ENCODE peak calls at places on chromosomes 3 and 15, in five cellular contexts. One of them, this sample, is unnamed.

GRCh38 chr3:129824926-129825541 is 68.5 kb downstream of the TMCC1 start:
- DNase-seq in testis: no peak
- DNase-seq in T-cell: no peak
- DNase-seq in NCI-H1105 treated with DMSO at 0.1 percent for 48 hours: peak
- DNase-seq in endothelial cell: peak
- DNase-seq in this sample: peak

GRCh38 chr3:182609575-182610156 is 183.6 kb upstream of the ATP11B start:
- DNase-seq in T-cell: no peak
- DNase-seq in endothelial cell: no peak
- DNase-seq in NCI-H1105 treated with DMSO at 0.1 percent for 48 hours: peak
- DNase-seq in testis: peak
- DNase-seq in this sample: peak

GRCh38 chr3:196662033-196662432 is 22.5 kb downstream of the NRROS start:
- DNase-seq in T-cell: no peak
- DNase-seq in testis: no peak
- DNase-seq in NCI-H1105 treated with DMSO at 0.1 percent for 48 hours: no peak
- DNase-seq in endothelial cell: no peak
- DNase-seq in this sample: no peak

GRCh38 chr15:90423920-90424319 is 35.9 kb downstream of the IQGAP1 start:
- DNase-seq in T-cell: no peak
- DNase-seq in NCI-H1105 treated with DMSO at 0.1 percent for 48 hours: no peak
- DNase-seq in endothelial cell: no peak
- DNase-seq in testis: no peak
- DNase-seq in this sample: no peak

GRCh38 chr15:48904758-48905157 is 26.8 kb downstream of the EID1 start:
- DNase-seq in endothelial cell: no peak
- DNase-seq in testis: no peak
- DNase-seq in T-cell: no peak
- DNase-seq in NCI-H1105 treated with DMSO at 0.1 percent for 48 hours: no peak
- DNase-seq in this sample: no peak

GRCh38 chr3:12187448-12188327 is 29.0 kb upstream of the TIMP4 start:
- DNase-seq in testis: no peak
- DNase-seq in NCI-H1105 treated with DMSO at 0.1 percent for 48 hours: no peak
- DNase-seq in T-cell: no peak
- DNase-seq in endothelial cell: no peak
- DNase-seq in this sample: no peak

GRCh38 chr3:58299839-58300516 is 6.1 kb upstream of the RPP14 start:
- DNase-seq in T-cell: no peak
- DNase-seq in endothelial cell: no peak
- DNase-seq in testis: no peak
- DNase-seq in NCI-H1105 treated with DMSO at 0.1 percent for 48 hours: peak
- DNase-seq in this sample: no peak

GRCh38 chr3:26106119-26106690 is 316.3 kb downstream of the OXSM start:
- DNase-seq in testis: no peak
- DNase-seq in endothelial cell: no peak
- DNase-seq in T-cell: no peak
- DNase-seq in NCI-H1105 treated with DMSO at 0.1 percent for 48 hours: peak
- DNase-seq in this sample: no peak

GRCh38 chr15:35843453-35843852 is 297.5 kb upstream of the DPH6 start:
- DNase-seq in testis: no peak
- DNase-seq in endothelial cell: no peak
- DNase-seq in T-cell: no peak
- DNase-seq in NCI-H1105 treated with DMSO at 0.1 percent for 48 hours: no peak
- DNase-seq in this sample: no peak

GRCh38 chr15:85785887-85786777 is 8.6 kb downstream of the KLHL25 start:
- DNase-seq in T-cell: no peak
- DNase-seq in NCI-H1105 treated with DMSO at 0.1 percent for 48 hours: peak
- DNase-seq in endothelial cell: no peak
- DNase-seq in testis: peak
- DNase-seq in this sample: no peak

This sample was measured in NCI-H748 treated with DMSO at 0.1 percent for 48 hours.